ENCODE peak calls at places on chromosomes 2 and 18, in six cellular contexts. One of them, this sample, is unnamed.

GRCh38 chr2:72827999-72828646 is 2.3 kb upstream of the EXOC6B start:
- DNase-seq in WERI-Rb-1: no peak
- DNase-seq in spleen: no peak
- DNase-seq in COR-L47: no peak
- DNase-seq in M059J: peak
- DNase-seq in nucleus accumbens: no peak
- DNase-seq in this sample: no peak

GRCh38 chr18:80202264-80202998 is 44.9 kb downstream of the PARD6G start:
- DNase-seq in nucleus accumbens: no peak
- DNase-seq in M059J: no peak
- DNase-seq in WERI-Rb-1: no peak
- DNase-seq in COR-L47: no peak
- DNase-seq in spleen: no peak
- DNase-seq in this sample: no peak

GRCh38 chr2:169362346-169363026 is at the start of gene LRP2:
- DNase-seq in COR-L47: no peak
- DNase-seq in WERI-Rb-1: peak
- DNase-seq in spleen: no peak
- DNase-seq in nucleus accumbens: no peak
- DNase-seq in M059J: no peak
- DNase-seq in this sample: no peak

GRCh38 chr2:85747441-85747840 is 6.3 kb upstream of the ATOH8 start:
- DNase-seq in WERI-Rb-1: no peak
- DNase-seq in COR-L47: no peak
- DNase-seq in nucleus accumbens: no peak
- DNase-seq in M059J: no peak
- DNase-seq in spleen: no peak
- DNase-seq in this sample: no peak

GRCh38 chr18:9435041-9435440 is 40.3 kb upstream of the RALBP1 start:
- DNase-seq in M059J: no peak
- DNase-seq in WERI-Rb-1: no peak
- DNase-seq in COR-L47: no peak
- DNase-seq in nucleus accumbens: no peak
- DNase-seq in spleen: no peak
- DNase-seq in this sample: no peak

GRCh38 chr2:178858896-178859628 is 51.8 kb upstream of the TTN start:
- DNase-seq in spleen: no peak
- DNase-seq in COR-L47: no peak
- DNase-seq in WERI-Rb-1: no peak
- DNase-seq in M059J: no peak
- DNase-seq in nucleus accumbens: no peak
- DNase-seq in this sample: no peak

GRCh38 chr18:32110005-32110404 is 18.3 kb downstream of the RNF138 start:
- DNase-seq in M059J: no peak
- DNase-seq in WERI-Rb-1: no peak
- DNase-seq in nucleus accumbens: no peak
- DNase-seq in COR-L47: no peak
- DNase-seq in spleen: no peak
- DNase-seq in this sample: no peak

GRCh38 chr2:239791727-239792648 is 233.2 kb downstream of the NDUFA10 start:
- DNase-seq in M059J: no peak
- DNase-seq in spleen: no peak
- DNase-seq in WERI-Rb-1: no peak
- DNase-seq in nucleus accumbens: no peak
- DNase-seq in COR-L47: no peak
- DNase-seq in this sample: no peak

GRCh38 chr18:44781890-44782289 is 101.2 kb downstream of the SETBP1 start:
- DNase-seq in COR-L47: no peak
- DNase-seq in M059J: peak
- DNase-seq in spleen: no peak
- DNase-seq in nucleus accumbens: no peak
- DNase-seq in WERI-Rb-1: no peak
- DNase-seq in this sample: peak

GRCh38 chr2:227881866-227882517 is 10.6 kb downstream of the DAW1 start:
- DNase-seq in COR-L47: no peak
- DNase-seq in WERI-Rb-1: no peak
- DNase-seq in spleen: no peak
- DNase-seq in M059J: peak
- DNase-seq in nucleus accumbens: no peak
- DNase-seq in this sample: no peak

GRCh38 chr2:62765619-62766376 is 60.3 kb downstream of the EHBP1 start:
- DNase-seq in nucleus accumbens: no peak
- DNase-seq in COR-L47: no peak
- DNase-seq in spleen: no peak
- DNase-seq in M059J: peak
- DNase-seq in WERI-Rb-1: no peak
- DNase-seq in this sample: no peak

GRCh38 chr2:157929871-157930667 is 53.9 kb upstream of the ACVR1 start:
- DNase-seq in WERI-Rb-1: no peak
- DNase-seq in M059J: no peak
- DNase-seq in nucleus accumbens: no peak
- DNase-seq in COR-L47: no peak
- DNase-seq in spleen: no peak
- DNase-seq in this sample: no peak

GRCh38 chr18:57930476-57930875 is 113.5 kb upstream of the NEDD4L start:
- DNase-seq in COR-L47: peak
- DNase-seq in nucleus accumbens: no peak
- DNase-seq in spleen: no peak
- DNase-seq in WERI-Rb-1: no peak
- DNase-seq in M059J: no peak
- DNase-seq in this sample: no peak

GRCh38 chr18:75261430-75262223 is 51.0 kb downstream of the TSHZ1 start:
- DNase-seq in nucleus accumbens: no peak
- DNase-seq in COR-L47: no peak
- DNase-seq in spleen: no peak
- DNase-seq in WERI-Rb-1: no peak
- DNase-seq in M059J: no peak
- DNase-seq in this sample: no peak

GRCh38 chr2:215436705-215437570 is 1.1 kb upstream of the FN1 start:
- DNase-seq in M059J: peak
- DNase-seq in nucleus accumbens: no peak
- DNase-seq in WERI-Rb-1: peak
- DNase-seq in spleen: no peak
- DNase-seq in COR-L47: no peak
- DNase-seq in this sample: no peak

GRCh38 chr2:58851598-58851997 is 610.5 kb upstream of the FANCL start:
- DNase-seq in nucleus accumbens: no peak
- DNase-seq in spleen: no peak
- DNase-seq in WERI-Rb-1: no peak
- DNase-seq in COR-L47: no peak
- DNase-seq in M059J: no peak
- DNase-seq in this sample: no peak

GRCh38 chr2:66428986-66429612 is 5.8 kb upstream of the MEIS1 start:
- DNase-seq in nucleus accumbens: peak
- DNase-seq in COR-L47: peak
- DNase-seq in WERI-Rb-1: peak
- DNase-seq in spleen: no peak
- DNase-seq in M059J: peak
- DNase-seq in this sample: peak

GRCh38 chr2:71215447-71215846 is 11.5 kb downstream of the PAIP2B start:
- DNase-seq in M059J: no peak
- DNase-seq in spleen: no peak
- DNase-seq in nucleus accumbens: no peak
- DNase-seq in WERI-Rb-1: no peak
- DNase-seq in COR-L47: no peak
- DNase-seq in this sample: no peak

GRCh38 chr2:1047485-1047884 is 96.8 kb downstream of the SNTG2 start:
- DNase-seq in WERI-Rb-1: no peak
- DNase-seq in M059J: no peak
- DNase-seq in nucleus accumbens: no peak
- DNase-seq in COR-L47: no peak
- DNase-seq in spleen: no peak
- DNase-seq in this sample: no peak

GRCh38 chr2:52264911-52265310 is 1233.0 kb upstream of the NRXN1 start:
- DNase-seq in spleen: no peak
- DNase-seq in COR-L47: no peak
- DNase-seq in M059J: no peak
- DNase-seq in nucleus accumbens: no peak
- DNase-seq in WERI-Rb-1: no peak
- DNase-seq in this sample: no peak

GRCh38 chr2:239729151-239729550 is 296.0 kb downstream of the NDUFA10 start:
- DNase-seq in WERI-Rb-1: no peak
- DNase-seq in M059J: no peak
- DNase-seq in nucleus accumbens: no peak
- DNase-seq in spleen: peak
- DNase-seq in COR-L47: no peak
- DNase-seq in this sample: no peak

GRCh38 chr2:28429636-28430376 is 37.1 kb downstream of the FOSL2 start:
- DNase-seq in COR-L47: no peak
- DNase-seq in M059J: no peak
- DNase-seq in spleen: no peak
- DNase-seq in nucleus accumbens: no peak
- DNase-seq in WERI-Rb-1: no peak
- DNase-seq in this sample: no peak

GRCh38 chr2:215931256-215931903 is 82.0 kb downstream of the MREG start:
- DNase-seq in nucleus accumbens: peak
- DNase-seq in M059J: peak
- DNase-seq in spleen: no peak
- DNase-seq in COR-L47: peak
- DNase-seq in WERI-Rb-1: peak
- DNase-seq in this sample: peak

GRCh38 chr18:48751727-48752468 is 198.9 kb downstream of the SMAD7 start:
- DNase-seq in WERI-Rb-1: no peak
- DNase-seq in M059J: no peak
- DNase-seq in COR-L47: no peak
- DNase-seq in spleen: no peak
- DNase-seq in nucleus accumbens: no peak
- DNase-seq in this sample: no peak

GRCh38 chr2:81195774-81196382 is 891.3 kb upstream of the LRRTM1 start:
- DNase-seq in spleen: no peak
- DNase-seq in WERI-Rb-1: no peak
- DNase-seq in COR-L47: no peak
- DNase-seq in nucleus accumbens: no peak
- DNase-seq in M059J: no peak
- DNase-seq in this sample: no peak

GRCh38 chr18:54358495-54358793 is 738 bp downstream of the C18orf54 start:
- DNase-seq in WERI-Rb-1: no peak
- DNase-seq in COR-L47: no peak
- DNase-seq in nucleus accumbens: no peak
- DNase-seq in spleen: no peak
- DNase-seq in M059J: peak
- DNase-seq in this sample: no peak

GRCh38 chr2:26816893-26817292 is 31.0 kb downstream of the CENPA start:
- DNase-seq in spleen: no peak
- DNase-seq in M059J: no peak
- DNase-seq in nucleus accumbens: no peak
- DNase-seq in WERI-Rb-1: peak
- DNase-seq in COR-L47: no peak
- DNase-seq in this sample: no peak

This sample was measured in amniotic stem cell.